ENCODE peak calls at places on chromosomes 2 and 18, in four cellular contexts. G, L, J and V are unnamed samples.
A peak's percentile ranks its signal among the peaks of the same experiment; 100 is the strongest.

GRCh38 chr2:96760986-96761832 is 507 bp downstream of the CNNM4 start:
- DNase-seq in G (peak; percentile 51), J (peak; percentile 44), L (no peak), V (peak; percentile 56)

GRCh38 chr2:139122711-139123158 is 342.5 kb upstream of the NXPH2 start:
- DNase-seq in J (no peak), G (no peak), L (peak; percentile 8), V (no peak)

GRCh38 chr2:161571051-161571429 is 53.2 kb upstream of the SLC4A10 start:
- DNase-seq in L (no peak), G (no peak), J (no peak), V (no peak)

GRCh38 chr18:3478262-3478978 is 28.4 kb downstream of the TGIF1 start:
- DNase-seq in G (no peak), J (no peak), L (no peak), V (no peak)

GRCh38 chr18:35525795-35526475 is 28.2 kb upstream of the INO80C start:
- DNase-seq in J (no peak), G (no peak), L (no peak), V (no peak)

GRCh38 chr18:5772706-5773105 is 122.6 kb downstream of the TMEM200C start:
- DNase-seq in J (no peak), L (no peak), G (no peak), V (no peak)

GRCh38 chr18:74116628-74117554 is 30.7 kb downstream of the FBXO15 start:
- DNase-seq in J (no peak), G (peak; percentile 56), L (no peak), V (no peak)

GRCh38 chr2:202104286-202104870 is 31.3 kb downstream of the KIAA2012 start:
- DNase-seq in J (peak; percentile 51), L (no peak), G (peak; percentile 66), V (peak; percentile 43)

GRCh38 chr2:62201307-62201706 is 5.4 kb downstream of the B3GNT2 start:
- DNase-seq in J (no peak), L (no peak), G (no peak), V (no peak)

GRCh38 chr2:65351234-65351947 is 81.0 kb downstream of the SPRED2 start:
- DNase-seq in L (no peak), G (no peak), J (peak; percentile 68), V (peak; percentile 36)

GRCh38 chr2:176039375-176039774 is 37.3 kb upstream of the LNPK start:
- DNase-seq in J (no peak), L (no peak), G (no peak), V (no peak)

GRCh38 chr2:8122506-8122898 is 559.4 kb upstream of the ID2 start:
- DNase-seq in J (no peak), L (no peak), G (no peak), V (no peak)

GRCh38 chr18:7857562-7857961 is 290.4 kb downstream of the PTPRM start:
- DNase-seq in J (no peak), G (no peak), L (no peak), V (no peak)

GRCh38 chr2:145687445-145688104 is 1167.7 kb upstream of the ZEB2 start:
- DNase-seq in L (no peak), G (peak; percentile 6), J (no peak), V (no peak)

GRCh38 chr2:184756885-184757284 is 158.6 kb downstream of the ZNF804A start:
- DNase-seq in J (no peak), G (no peak), L (no peak), V (no peak)

GRCh38 chr2:172215172-172215935 is 112.7 kb upstream of the DLX2 start:
- DNase-seq in J (no peak), G (no peak), L (no peak), V (no peak)

GRCh38 chr2:158782616-158783015 is 12.5 kb upstream of the DAPL1 start:
- DNase-seq in G (no peak), J (no peak), L (no peak), V (no peak)

GRCh38 chr2:158779621-158780020 is 15.5 kb upstream of the DAPL1 start:
- DNase-seq in J (no peak), G (no peak), L (no peak), V (no peak)

GRCh38 chr2:158781562-158781961 is 13.6 kb upstream of the DAPL1 start:
- DNase-seq in J (no peak), L (no peak), G (peak; percentile 12), V (no peak)

GRCh38 chr2:158783923-158784322 is 11.2 kb upstream of the DAPL1 start:
- DNase-seq in L (no peak), G (no peak), J (no peak), V (no peak)

DNA sequence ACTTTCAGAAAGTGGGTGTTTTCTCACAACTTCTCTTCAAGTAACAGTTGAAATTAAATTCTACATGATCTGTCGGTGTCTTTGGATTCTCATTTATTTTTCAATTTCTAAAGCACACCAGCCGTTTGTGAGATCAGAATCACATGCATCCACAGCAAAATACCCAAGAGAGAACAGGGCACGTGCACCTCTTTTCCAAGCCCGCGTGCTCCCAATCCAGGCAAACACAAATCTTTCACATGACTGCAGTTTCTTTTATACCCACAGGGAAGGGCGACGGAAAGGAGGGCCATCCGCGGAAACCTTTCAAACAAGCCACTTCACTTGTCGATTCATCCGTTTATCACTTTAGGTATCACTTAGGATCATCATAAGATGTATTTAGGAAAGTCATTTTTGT is 13.0 kb upstream of the DAPL1 start:
- DNase-seq in J (no peak), L (no peak), G (no peak), V (no peak)
- H3K9ac ChIP-seq in J (no peak overlapping the region), L (no peak overlapping the region), G (no peak overlapping the region), V (no peak overlapping the region)

GRCh38 chr2:187988348-187988747 is 303.3 kb upstream of the GULP1 start:
- DNase-seq in G (no peak), J (no peak), L (no peak), V (no peak)
- H3K4me3 ChIP-seq in G (no peak overlapping the region), J (no peak overlapping the region), L (no peak overlapping the region), V (no peak overlapping the region)

DNA sequence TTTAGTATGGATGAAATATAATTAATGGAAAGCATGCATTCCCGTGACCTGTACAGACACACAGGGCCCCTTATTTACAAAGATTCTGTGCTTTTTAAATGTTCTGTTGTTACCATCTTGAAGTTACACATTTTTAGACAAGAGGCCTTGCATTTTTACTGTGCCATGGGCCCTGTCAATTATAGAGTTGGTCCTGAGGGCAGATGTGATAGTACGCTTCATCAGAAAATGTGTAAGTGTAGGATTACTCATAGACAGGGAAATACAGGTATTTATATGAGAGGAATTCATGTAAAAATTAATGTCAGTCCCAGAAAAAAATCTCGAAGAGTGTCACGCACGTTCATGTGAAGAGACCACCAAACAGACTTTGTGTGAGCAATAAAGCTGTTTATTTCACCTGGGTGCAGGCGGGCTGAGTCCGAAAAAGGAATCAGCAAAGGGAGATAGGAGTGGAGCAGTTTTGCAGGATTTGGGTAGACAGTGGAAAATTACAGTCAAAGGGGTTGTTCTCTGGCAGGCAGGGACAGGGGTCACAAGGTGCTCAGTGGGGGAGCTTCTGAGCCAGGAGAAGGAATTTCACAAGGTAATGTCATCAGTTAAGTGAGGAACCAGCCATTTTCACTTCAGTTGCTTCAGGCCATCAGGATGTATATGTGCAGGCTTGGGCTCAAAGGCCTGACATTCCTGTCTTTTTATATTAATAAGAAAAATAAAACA is 12.2 kb upstream of the ALPK2 start:
- DNase-seq in G (no peak), L (no peak), J (no peak), V (no peak)
- H3K9ac ChIP-seq in G (no peak overlapping the region), L (peak overlapping the region; percentile 62), J (no peak overlapping the region), V (no peak overlapping the region)

GRCh38 chr2:144607899-144608477 is 88.1 kb upstream of the ZEB2 start:
- DNase-seq in L (no peak), J (no peak), G (no peak), V (peak; percentile 24)

GRCh38 chr2:144606756-144607498 is 87.0 kb upstream of the ZEB2 start:
- DNase-seq in G (no peak), L (no peak), J (no peak), V (no peak)

GRCh38 chr2:144603334-144603733 is 83.4 kb upstream of the ZEB2 start:
- DNase-seq in L (no peak), G (no peak), J (no peak), V (no peak)

DNA sequence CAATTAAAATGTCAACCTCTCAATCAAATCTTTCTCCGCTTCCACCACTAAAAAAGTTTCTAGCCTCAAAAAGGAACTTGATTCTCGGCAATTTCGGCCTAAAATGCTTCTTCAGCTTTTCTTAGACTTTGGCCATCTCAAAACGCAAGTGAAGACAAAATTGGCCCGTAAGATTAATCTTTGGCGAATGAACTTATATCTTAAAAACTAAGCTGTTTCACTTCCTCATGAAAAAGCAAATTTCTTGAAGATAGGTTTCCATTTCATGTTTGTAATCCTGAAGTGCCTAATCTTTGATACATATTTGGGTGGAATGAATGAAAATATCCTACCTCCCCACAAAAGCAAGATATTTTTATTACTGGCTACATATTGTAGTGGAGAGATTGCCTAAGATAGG is 85.3 kb upstream of the ZEB2 start:
- DNase-seq in J (no peak), G (no peak), L (no peak), V (no peak)
- H3K4me3 ChIP-seq in J (no peak overlapping the region), G (no peak overlapping the region), L (no peak overlapping the region), V (no peak overlapping the region)

GRCh38 chr18:48135436-48135966 is 205.0 kb upstream of the SMAD2 start:
- DNase-seq in G (no peak), J (no peak), L (no peak), V (peak; percentile 46)

GRCh38 chr18:48136544-48137353 is 206.3 kb upstream of the SMAD2 start:
- DNase-seq in J (no peak), G (peak; percentile 61), L (no peak), V (peak; percentile 68)

GRCh38 chr18:48134609-48135008 is 204.2 kb upstream of the SMAD2 start:
- DNase-seq in L (no peak), J (no peak), G (no peak), V (no peak)

GRCh38 chr18:48137354-48138208 is 207.1 kb upstream of the SMAD2 start:
- DNase-seq in G (no peak), L (no peak), J (no peak), V (peak; percentile 73)

GRCh38 chr18:48136051-48136543 is 205.6 kb upstream of the SMAD2 start:
- DNase-seq in L (no peak), G (peak; percentile 37), J (no peak), V (peak; percentile 65)
- H3K9ac ChIP-seq in L (peak overlapping the region; percentile 64), G (no peak overlapping the region), J (no peak overlapping the region), V (peak overlapping the region; percentile 84)